ENCODE peak calls at places on chromosomes 16 and 17, in four cellular contexts. N is DMS153, U is A549, Y is heart left ventricle. G is an unnamed sample.

GRCh38 chr16:12729448-12729847 is 74.2 kb downstream of the CPPED1 start:
- DNase-seq in N (no peak), U (no peak), Y (no peak), G (no peak)

GRCh38 chr16:11580451-11581086 is 6.2 kb downstream of the LITAF start:
- DNase-seq in N (no peak), U (no peak), Y (no peak), G (no peak)

GRCh38 chr16:82248677-82249076 is 78.7 kb upstream of the MPHOSPH6 start:
- DNase-seq in N (no peak), U (no peak), Y (no peak), G (no peak)

GRCh38 chr16:2195316-2196161 is 866 bp downstream of the CASKIN1 start:
- DNase-seq in N (no peak), U (no peak), Y (no peak), G (no peak)

GRCh38 chr16:8677481-8677880 is 3.1 kb downstream of the ABAT start:
- DNase-seq in N (no peak), U (no peak), Y (no peak), G (no peak)

GRCh38 chr16:58264961-58265479 is 29.8 kb downstream of the PRSS54 start:
- DNase-seq in N (no peak), U (peak; percentile 44), Y (no peak), G (no peak)

GRCh38 chr17:81074875-81075274 is 39.9 kb downstream of the BAIAP2 start:
- DNase-seq in N (no peak), U (no peak), Y (no peak), G (no peak)

GRCh38 chr16:87189426-87189825 is 127.8 kb downstream of the C16orf95 start:
- DNase-seq in N (no peak), U (no peak), Y (no peak), G (no peak)

GRCh38 chr17:51507444-51507843 is 247.1 kb downstream of the UTP18 start:
- DNase-seq in N (no peak), U (no peak), Y (no peak), G (no peak)

GRCh38 chr16:72203401-72203800 is 31.4 kb upstream of the PMFBP1 start:
- DNase-seq in N (no peak), U (no peak), Y (peak; percentile 33), G (no peak)

GRCh38 chr17:57043276-57043675 is 41.8 kb upstream of the AKAP1 start:
- DNase-seq in N (no peak), U (no peak), Y (no peak), G (no peak)

GRCh38 chr17:74280093-74280513 is 6.1 kb downstream of the DNAI2 start:
- DNase-seq in N (no peak), U (no peak), Y (peak; percentile 65), G (no peak)

GRCh38 chr17:14790518-14790917 is 474.6 kb downstream of the PMP22 start:
- DNase-seq in N (no peak), U (no peak), Y (no peak), G (no peak)

GRCh38 chr17:56478836-56479447 is 114.6 kb upstream of the NOG start:
- DNase-seq in N (no peak), U (peak; percentile 25), Y (no peak), G (no peak)

GRCh38 chr17:8326591-8327583 is 12.8 kb upstream of the ODF4 start:
- DNase-seq in N (no peak), U (no peak), Y (peak; percentile 66), G (peak; percentile 69)

G was measured in sciatic nerve.